ENCODE peak calls at places on chromosomes 2 and 18, in five cellular contexts. O, D, B, P and K are unnamed samples.

GRCh38 chr2:26455037-26455800 is 22.7 kb downstream of the OTOF start:
- DNase-seq in D (no peak), O (no peak), B (no peak), P (no peak), K (no peak)

GRCh38 chr18:58960946-58961722 is 96.5 kb downstream of the ZNF532 start:
- DNase-seq in O (no peak), P (no peak), D (no peak), B (no peak), K (peak)

GRCh38 chr2:235053649-235054048 is 101.8 kb downstream of the SH3BP4 start:
- DNase-seq in O (no peak), D (no peak), B (no peak), P (no peak), K (no peak)

GRCh38 chr2:46848446-46848845 is 67.2 kb downstream of the MCFD2 start:
- DNase-seq in P (peak), D (no peak), B (no peak), O (no peak), K (no peak)

GRCh38 chr2:240112914-240113690 is 23.0 kb downstream of the COPS9 start:
- DNase-seq in D (no peak), B (no peak), P (no peak), O (no peak), K (no peak)

GRCh38 chr2:36562973-36563532 is 34.9 kb downstream of the FEZ2 start:
- DNase-seq in P (peak), O (no peak), B (no peak), D (no peak), K (no peak)

GRCh38 chr18:77102246-77103040 is 30.1 kb downstream of the MBP start:
- DNase-seq in D (peak), O (no peak), P (peak), B (peak), K (no peak)

GRCh38 chr2:45368792-45369191 is 242.3 kb downstream of the SRBD1 start:
- DNase-seq in O (no peak), B (no peak), P (no peak), D (no peak), K (no peak)

GRCh38 chr18:44149706-44150105 is 531.0 kb upstream of the SETBP1 start:
- DNase-seq in B (no peak), D (no peak), O (peak), P (peak), K (no peak)

GRCh38 chr18:50151876-50152275 is 43.1 kb downstream of the MYO5B start:
- DNase-seq in P (peak), B (no peak), O (no peak), D (no peak), K (no peak)

GRCh38 chr18:24402209-24402785 is 4.7 kb upstream of the OSBPL1A start:
- DNase-seq in B (no peak), O (no peak), D (no peak), P (no peak), K (no peak)

GRCh38 chr2:6883448-6884122 is 6.0 kb downstream of the RSAD2 start:
- DNase-seq in O (no peak), B (no peak), P (no peak), D (no peak), K (no peak)

GRCh38 chr2:101124684-101125366 is 26.4 kb downstream of the TBC1D8 start:
- DNase-seq in D (no peak), P (peak), O (peak), B (peak), K (no peak)

GRCh38 chr2:112812318-112813042 is 24.1 kb downstream of the IL1B start:
- DNase-seq in O (peak), B (no peak), P (peak), D (no peak), K (no peak)

GRCh38 chr18:30888344-30888743 is 154.2 kb downstream of the DSC3 start:
- DNase-seq in O (no peak), B (no peak), P (no peak), D (no peak), K (no peak)

GRCh38 chr2:189379287-189379630 is 62.0 kb upstream of the WDR75 start:
- DNase-seq in B (no peak), D (no peak), P (peak), O (peak), K (no peak)

GRCh38 chr18:8847066-8847755 is 141.9 kb downstream of the MTCL1 start:
- DNase-seq in B (no peak), O (no peak), P (peak), D (no peak), K (no peak)

GRCh38 chr2:25279091-25279651 is 62.6 kb downstream of the DNMT3A start:
- DNase-seq in D (no peak), B (no peak), O (no peak), P (no peak), K (no peak)

GRCh38 chr2:179932786-179933185 is 71.4 kb upstream of the ZNF385B start:
- DNase-seq in B (no peak), P (no peak), D (no peak), O (no peak), K (no peak)

GRCh38 chr2:1728821-1729220 is 15.5 kb downstream of the PXDN start:
- DNase-seq in P (no peak), O (no peak), D (no peak), B (no peak), K (no peak)

GRCh38 chr2:54658548-54659207 is 64.8 kb upstream of the EML6 start:
- DNase-seq in P (peak), O (no peak), D (no peak), B (no peak), K (no peak)

GRCh38 chr2:32932825-32933755 is 13.7 kb upstream of the LTBP1 start:
- DNase-seq in B (no peak), O (no peak), P (no peak), D (no peak), K (no peak)

GRCh38 chr2:183227191-183227590 is 102.9 kb downstream of the NUP35 start:
- DNase-seq in D (no peak), P (no peak), B (no peak), O (no peak), K (no peak)

GRCh38 chr2:28271914-28272240 is 120.8 kb upstream of the FOSL2 start:
- DNase-seq in P (no peak), O (no peak), B (no peak), D (no peak), K (no peak)

GRCh38 chr2:3332133-3332532 is 45.5 kb downstream of the EIPR1 start:
- DNase-seq in P (no peak), D (no peak), B (no peak), O (no peak), K (no peak)

GRCh38 chr18:56233595-56233994 is 404.8 kb downstream of the TXNL1 start:
- DNase-seq in D (no peak), B (no peak), P (peak), O (peak), K (no peak)

GRCh38 chr2:131105950-131106801 is 1.0 kb downstream of the PLEKHB2 start:
- DNase-seq in D (peak), P (peak), O (peak), B (peak), K (peak)

GRCh38 chr2:92073036-92073814 is 2798.0 kb upstream of the TEKT4 start:
- DNase-seq in D (no peak), B (no peak), P (no peak), O (no peak), K (no peak)

GRCh38 chr2:52861606-52862005 is 906.0 kb upstream of the CHAC2 start:
- DNase-seq in P (no peak), D (no peak), B (no peak), O (no peak), K (no peak)

GRCh38 chr2:109129921-109130725 is 1.1 kb downstream of the SH3RF3 start:
- DNase-seq in D (peak), B (no peak), P (peak), O (no peak), K (no peak)

GRCh38 chr18:74256190-74256589 is 35.6 kb downstream of the CYB5A start:
- DNase-seq in O (no peak), P (no peak), B (no peak), D (no peak), K (no peak)